ENCODE peak calls at places on chromosomes 7 and 10, in four cellular contexts. N is A549, E is HepG2, C is K562. Q is an unnamed sample.

GRCh38 chr7:68694656-68695055 is 903.6 kb upstream of the AUTS2 start:
- DNase-seq in N (no peak), E (no peak), C (no peak), Q (no peak)

GRCh38 chr10:47028466-47028865 is 117.2 kb downstream of the PTPN20 start:
- DNase-seq in N (no peak), E (no peak), C (no peak), Q (peak; percentile 4)

GRCh38 chr10:91117496-91117895 is 103.0 kb upstream of the PCGF5 start:
- DNase-seq in N (no peak), E (no peak), C (no peak), Q (no peak)

GRCh38 chr7:147578196-147578595 is 1012.4 kb upstream of the C7orf33 start:
- DNase-seq in N (no peak), E (no peak), C (no peak), Q (no peak)

GRCh38 chr7:28587211-28587610 is 174.9 kb downstream of the CREB5 start:
- DNase-seq in N (no peak), E (no peak), C (no peak), Q (no peak)

GRCh38 chr10:3478632-3479240 is 306.2 kb upstream of the PITRM1 start:
- DNase-seq in N (no peak), E (no peak), C (no peak), Q (no peak)

GRCh38 chr7:104264281-104264680 is 56.5 kb upstream of the ORC5 start:
- DNase-seq in N (no peak), E (no peak), C (no peak), Q (no peak)

GRCh38 chr7:134549366-134549765 is 456 bp downstream of the AKR1B15 start:
- DNase-seq in N (no peak), E (no peak), C (no peak), Q (no peak)

GRCh38 chr7:12570148-12570528 is 382 bp upstream of the SCIN start:
- DNase-seq in N (peak; percentile 6), E (no peak), C (no peak), Q (no peak)

GRCh38 chr10:128036746-128037542 is 89.3 kb downstream of the MKI67 start:
- DNase-seq in N (no peak), E (no peak), C (no peak), Q (no peak)

GRCh38 chr10:89032141-89032814 is 41.7 kb downstream of the FAS start:
- DNase-seq in N (peak; percentile 31), E (no peak), C (no peak), Q (no peak)

GRCh38 chr10:102342958-102343357 is 52.5 kb upstream of the NFKB2 start:
- DNase-seq in N (no peak), E (no peak), C (no peak), Q (no peak)

GRCh38 chr7:30938435-30939316 is 25.1 kb upstream of the GHRHR start:
- DNase-seq in N (peak; percentile 81), E (peak; percentile 61), C (peak; percentile 83), Q (peak; percentile 98)

DNA sequence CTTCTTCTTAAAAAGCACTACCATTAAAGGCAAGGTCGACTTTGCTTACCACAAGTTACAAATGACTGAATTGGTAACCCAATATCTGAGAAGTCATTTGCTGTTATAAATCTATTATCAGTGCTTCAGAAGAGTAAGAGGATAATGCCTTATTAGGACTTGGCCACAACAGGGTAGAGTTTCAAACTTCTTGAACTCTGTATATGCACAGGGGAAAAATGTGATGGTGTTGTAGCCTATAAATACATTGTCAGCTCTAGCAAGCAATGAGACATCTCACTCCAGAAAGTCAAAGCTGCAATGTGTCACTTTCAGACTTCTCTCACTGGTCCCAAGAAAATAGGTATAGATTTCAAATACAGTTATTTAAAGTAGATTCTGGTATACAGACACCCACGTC is 9.3 kb downstream of the TFEC start:
- DNase-seq in N (no peak), E (no peak), C (no peak), Q (no peak)
- TF ChIP-seq NR3C1 in N (no peak), E (no peak), C (no peak), Q (no peak)

GRCh38 chr7:46511442-46512215 is 590.6 kb upstream of the IGFBP3 start:
- DNase-seq in N (no peak), E (no peak), C (no peak), Q (no peak)

GRCh38 chr7:46508541-46508940 is 587.5 kb upstream of the IGFBP3 start:
- DNase-seq in N (no peak), E (no peak), C (no peak), Q (no peak)

GRCh38 chr7:46507601-46508000 is 586.5 kb upstream of the IGFBP3 start:
- DNase-seq in N (no peak), E (no peak), C (no peak), Q (no peak)

GRCh38 chr7:46515844-46516590 is 594.9 kb upstream of the IGFBP3 start:
- DNase-seq in N (no peak), E (no peak), C (no peak), Q (no peak)

GRCh38 chr7:46512901-46513431 is 591.9 kb upstream of the IGFBP3 start:
- DNase-seq in N (peak; percentile 5), E (no peak), C (no peak), Q (no peak)
- TF ChIP-seq NR3C1 in N (no peak), E (no peak), C (no peak), Q (no peak)

DNA sequence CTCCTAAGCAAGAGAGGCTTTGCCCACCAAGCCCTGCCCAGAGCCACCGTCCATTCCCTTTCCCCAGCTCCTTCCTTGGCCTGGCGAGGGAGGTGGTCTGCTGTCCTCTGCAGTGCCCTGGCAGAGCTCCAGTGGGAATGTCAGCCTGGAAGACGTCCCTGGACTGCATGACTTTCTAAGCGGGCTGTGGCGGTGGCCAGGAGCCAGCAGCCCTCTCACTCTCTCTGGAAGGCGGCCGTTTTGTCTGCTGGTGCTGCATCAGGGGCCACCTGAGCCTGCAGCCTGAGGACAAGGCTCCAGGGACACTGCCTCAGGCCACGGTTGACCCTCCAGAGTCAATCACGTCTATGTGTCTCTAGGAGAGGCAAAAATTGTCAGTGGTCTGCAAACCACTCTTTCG is 271.0 kb downstream of the SKAP2 start:
- DNase-seq in N (no peak), E (no peak), C (no peak), Q (no peak)
- TF ChIP-seq NR3C1 in N (no peak), E (no peak), C (no peak), Q (no peak)

GRCh38 chr10:116798859-116799258 is 50.4 kb upstream of the ENO4 start:
- DNase-seq in N (no peak), E (no peak), C (no peak), Q (no peak)
- TF ChIP-seq NR3C1 in N (no peak), E (no peak), C (no peak), Q (no peak)

GRCh38 chr10:78432582-78432981 is 398.9 kb downstream of the RPS24 start:
- DNase-seq in N (no peak), E (peak; percentile 39), C (no peak), Q (no peak)
- TF ChIP-seq NR3C1 in N (no peak), E (no peak), C (no peak), Q (no peak)

Q was measured in WTC11.